ENCODE peak calls at places on chromosome 3, in four cellular contexts. B is GM12878, O is HepG2, L is K562. F is an unnamed sample.

GRCh38 chr3:72441284-72441994 is 406.8 kb downstream of the SHQ1 start:
- DNase-seq in B (no peak), O (no peak), L (no peak), F (no peak)

GRCh38 chr3:21645121-21645897 is 105.7 kb downstream of the ZNF385D start:
- DNase-seq in B (no peak), O (no peak), L (no peak), F (no peak)

GRCh38 chr3:156551746-156552145 is 3.2 kb downstream of the SSR3 start:
- DNase-seq in B (no peak), O (no peak), L (no peak), F (no peak)

GRCh38 chr3:149393355-149394165 is 16.1 kb upstream of the TM4SF1 start:
- DNase-seq in B (peak), O (peak), L (peak), F (peak)

GRCh38 chr3:50430186-50430585 is 70.9 kb upstream of the TMEM115 start:
- DNase-seq in B (no peak), O (no peak), L (no peak), F (no peak)

GRCh38 chr3:190537131-190537530 is 23.2 kb downstream of the IL1RAP start:
- DNase-seq in B (no peak), O (no peak), L (no peak), F (no peak)

GRCh38 chr3:82807781-82808180 is 1046.3 kb upstream of the GBE1 start:
- DNase-seq in B (no peak), O (no peak), L (no peak), F (no peak)

GRCh38 chr3:138384971-138385370 is 36.6 kb downstream of the MRAS start:
- DNase-seq in B (no peak), O (peak), L (peak), F (no peak)

GRCh38 chr3:153051427-153052095 is 110.5 kb upstream of the RAP2B start:
- DNase-seq in B (no peak), O (peak), L (peak), F (no peak)

GRCh38 chr3:16357191-16357590 is 92.2 kb downstream of the OXNAD1 start:
- DNase-seq in B (no peak), O (no peak), L (no peak), F (no peak)

GRCh38 chr3:18580268-18580667 is 155.1 kb upstream of the SATB1 start:
- DNase-seq in B (no peak), O (no peak), L (no peak), F (no peak)

GRCh38 chr3:29156071-29156715 is 124.7 kb upstream of the RBMS3 start:
- DNase-seq in B (no peak), O (no peak), L (no peak), F (peak)

GRCh38 chr3:108620250-108620649 is 30.7 kb downstream of the DZIP3 start:
- DNase-seq in B (no peak), O (no peak), L (no peak), F (no peak)

DNA sequence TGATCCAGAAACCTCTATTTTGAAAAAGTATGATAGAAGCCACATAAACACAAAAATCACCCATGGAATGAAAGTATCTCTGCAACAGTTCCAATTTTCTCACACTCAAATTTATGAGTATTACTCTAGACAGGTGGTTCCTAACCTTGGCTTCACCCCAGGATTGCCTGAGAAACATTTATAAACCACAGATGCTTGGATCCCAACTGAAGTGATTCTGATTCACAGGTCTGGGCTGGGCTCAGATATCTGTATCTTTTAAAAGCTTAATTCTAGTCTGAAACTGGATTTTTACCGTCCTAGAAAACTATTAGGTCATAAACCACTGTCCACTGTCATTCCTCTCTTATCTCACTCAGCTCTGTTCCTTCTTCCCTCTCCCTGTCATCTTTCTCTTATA is 7.4 kb upstream of the SST start:
- DNase-seq in B (no peak), O (no peak), L (no peak), F (no peak)
- TF ChIP-seq FOXM1 in B (no peak), O (no peak), L (no peak), F (no peak)

GRCh38 chr3:45367451-45367850 is 20.9 kb upstream of the LARS2 start:
- DNase-seq in B (no peak), O (no peak), L (no peak), F (no peak)
- TF ChIP-seq FOXK2 in B (no peak), O (no peak), L (no peak), F (no peak)

GRCh38 chr3:141367038-141367730 is 1.1 kb upstream of the ZBTB38 start:
- DNase-seq in B (no peak), O (no peak), L (no peak), F (no peak)
- TF ChIP-seq FOXM1 in B (no peak), O (no peak), L (no peak), F (no peak)

DNA sequence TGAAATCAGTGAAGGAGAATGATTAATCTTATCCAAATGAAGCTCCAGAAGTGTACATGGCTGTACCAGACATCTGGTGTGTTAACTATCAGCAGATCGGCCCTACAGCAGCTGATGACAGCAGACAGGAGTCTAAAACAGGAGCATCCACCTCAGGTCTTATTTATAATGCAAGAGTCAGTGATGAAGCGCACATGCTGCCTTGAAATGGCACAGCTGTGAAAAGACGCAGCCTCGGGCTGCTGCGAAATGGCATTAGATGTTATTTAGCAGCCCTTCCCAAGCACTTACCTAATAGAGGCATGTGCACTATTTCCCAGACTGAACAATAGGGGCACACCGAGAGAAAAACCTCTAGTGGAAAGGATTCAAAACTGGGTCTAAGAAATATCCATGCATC is 472.3 kb upstream of the CBLB start:
- DNase-seq in B (no peak), O (no peak), L (no peak), F (no peak)
- TF ChIP-seq FOXK2 in B (no peak), O (no peak), L (no peak), F (no peak)

DNA sequence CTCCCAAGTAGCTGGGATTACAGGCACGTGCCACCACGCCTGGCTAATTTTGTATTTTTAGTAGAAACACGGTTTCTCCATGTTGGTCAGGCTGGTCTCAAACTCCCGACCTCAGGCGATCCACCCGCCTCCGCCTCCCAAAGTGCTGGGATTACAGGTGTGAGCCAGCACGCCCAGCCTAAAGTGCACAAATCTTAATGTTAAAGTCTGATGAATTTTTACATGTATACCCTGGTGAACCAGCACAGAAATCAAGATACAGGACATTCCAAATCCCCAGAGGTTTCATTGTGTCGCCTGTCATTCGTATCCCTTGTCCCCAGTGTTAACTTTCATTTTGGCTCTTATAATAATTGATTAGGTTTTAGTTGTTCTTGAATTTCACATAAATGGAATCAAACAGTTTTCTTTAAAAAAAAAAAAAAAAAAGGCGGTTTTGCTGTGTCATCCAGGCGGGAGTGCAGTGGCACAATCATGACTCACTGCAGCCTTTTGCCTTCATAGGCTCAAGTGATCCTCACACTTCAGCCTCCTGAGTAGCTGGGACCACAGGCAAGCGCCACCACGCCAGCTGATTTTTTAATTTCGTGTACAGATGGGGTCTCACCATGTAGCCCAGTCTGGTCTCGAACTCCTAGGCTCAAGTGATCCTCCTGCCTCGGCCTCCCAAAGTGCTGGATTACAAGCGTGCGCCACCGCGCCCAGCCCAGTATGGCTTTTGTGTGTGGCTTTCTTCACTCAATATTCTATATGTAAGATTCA is 1.5 kb upstream of the TM4SF19 start:
- DNase-seq in B (no peak), O (peak), L (peak), F (no peak)
- TF ChIP-seq FOXM1 in B (no peak), O (no peak), L (no peak), F (no peak)

GRCh38 chr3:10702961-10703740 is 112.9 kb upstream of the SLC6A11 start:
- DNase-seq in B (no peak), O (no peak), L (peak), F (peak)
- TF ChIP-seq FOXK2 in B (no peak), O (no peak), L (no peak), F (no peak)

GRCh38 chr3:30319713-30320112 is 286.7 kb upstream of the TGFBR2 start:
- DNase-seq in B (no peak), O (peak), L (no peak), F (peak)
- TF ChIP-seq FOXM1 in B (no peak), O (no peak), L (no peak), F (no peak)

GRCh38 chr3:100333970-100334339 is 602 bp upstream of the NIT2 start:
- DNase-seq in B (no peak), O (no peak), L (no peak), F (no peak)

GRCh38 chr3:100331660-100332059 is 2.9 kb upstream of the NIT2 start:
- DNase-seq in B (no peak), O (no peak), L (no peak), F (no peak)

GRCh38 chr3:100333051-100333450 is 1.5 kb upstream of the NIT2 start:
- DNase-seq in B (no peak), O (no peak), L (no peak), F (no peak)

GRCh38 chr3:100334340-100335136 is at the start of gene NIT2:
- DNase-seq in B (no peak), O (peak), L (peak), F (peak)

GRCh38 chr3:100335137-100335833 is 728 bp downstream of the NIT2 start:
- DNase-seq in B (no peak), O (peak), L (peak), F (peak)
- TF ChIP-seq FOXK2 in B (no peak), O (no peak), L (no peak), F (no peak)

F was measured in HEK293T.